ENCODE peak calls at places on chromosomes 12 and 14, in seven cellular contexts. D, K, J, O, T, A and G are unnamed samples.
A peak's percentile ranks its signal among the peaks of the same experiment; 100 is the strongest.

GRCh38 chr12:79662046-79662811 is 28.5 kb downstream of the PAWR start:
- DNase-seq in D (peak; percentile 84), K (no peak), J (no peak), O (no peak), T (no peak), A (no peak), G (no peak)

GRCh38 chr14:103624860-103625259 is 4.2 kb upstream of the KLC1 start:
- DNase-seq in D (peak; percentile 46), K (peak; percentile 94), J (no peak), O (peak; percentile 41), T (peak; percentile 76), A (peak; percentile 85), G (no peak)

GRCh38 chr14:102805454-102805891 is 28.2 kb downstream of the TRAF3 start:
- DNase-seq in D (no peak), K (peak; percentile 21), J (no peak), O (no peak), T (peak; percentile 52), A (no peak), G (no peak)

GRCh38 chr12:54398995-54399793 is 14.7 kb upstream of the ZNF385A start:
- DNase-seq in D (peak; percentile 62), K (peak; percentile 92), J (no peak), O (no peak), T (peak; percentile 88), A (peak; percentile 94), G (no peak)

GRCh38 chr12:128687851-128688250 is 135.9 kb downstream of the SLC15A4 start:
- DNase-seq in D (no peak), K (no peak), J (no peak), O (no peak), T (no peak), A (no peak), G (no peak)

GRCh38 chr12:115730975-115731541 is 546.4 kb downstream of the MED13L start:
- DNase-seq in D (no peak), K (no peak), J (no peak), O (no peak), T (no peak), A (no peak), G (no peak)

GRCh38 chr12:83036847-83037246 is 350.1 kb downstream of the TMTC2 start:
- DNase-seq in D (no peak), K (no peak), J (no peak), O (no peak), T (no peak), A (no peak), G (no peak)

GRCh38 chr14:69573205-69573840 is 1.3 kb downstream of the CCDC177 start:
- DNase-seq in D (no peak), K (no peak), J (no peak), O (no peak), T (no peak), A (no peak), G (no peak)

GRCh38 chr12:31488737-31489338 is 102.1 kb downstream of the DENND5B start:
- DNase-seq in D (no peak), K (no peak), J (no peak), O (no peak), T (no peak), A (no peak), G (no peak)

GRCh38 chr14:61736751-61737150 is 25.5 kb upstream of the SNAPC1 start:
- DNase-seq in D (no peak), K (peak; percentile 50), J (no peak), O (no peak), T (peak; percentile 68), A (no peak), G (no peak)

GRCh38 chr12:96770239-96770780 is 136.7 kb upstream of the NEDD1 start:
- DNase-seq in D (no peak), K (peak; percentile 64), J (no peak), O (no peak), T (no peak), A (no peak), G (no peak)

GRCh38 chr12:13002301-13003097 is 2.4 kb upstream of the HEBP1 start:
- DNase-seq in D (no peak), K (no peak), J (no peak), O (no peak), T (no peak), A (no peak), G (no peak)

GRCh38 chr12:56082382-56082781 is 2.4 kb downstream of the ERBB3 start:
- DNase-seq in D (no peak), K (no peak), J (no peak), O (no peak), T (no peak), A (peak; percentile 5), G (no peak)

GRCh38 chr14:102930753-102931579 is 8.5 kb downstream of the AMN start:
- DNase-seq in D (no peak), K (peak; percentile 62), J (no peak), O (no peak), T (peak; percentile 42), A (no peak), G (peak; percentile 15)

GRCh38 chr14:72518809-72519377 is 375.0 kb downstream of the DPF3 start:
- DNase-seq in D (no peak), K (no peak), J (no peak), O (no peak), T (no peak), A (no peak), G (no peak)

GRCh38 chr14:65650843-65651242 is 238.3 kb downstream of the FUT8 start:
- DNase-seq in D (no peak), K (no peak), J (no peak), O (no peak), T (no peak), A (no peak), G (no peak)

GRCh38 chr12:57404966-57405640 is 25.7 kb downstream of the R3HDM2 start:
- DNase-seq in D (no peak), K (no peak), J (no peak), O (no peak), T (no peak), A (no peak), G (no peak)

GRCh38 chr12:56220611-56221232 is 1.0 kb downstream of the RNF41 start:
- DNase-seq in D (no peak), K (peak; percentile 33), J (no peak), O (no peak), T (peak; percentile 66), A (no peak), G (peak; percentile 32)

GRCh38 chr12:12586879-12587675 is 24.4 kb upstream of the DUSP16 start:
- DNase-seq in D (no peak), K (peak; percentile 92), J (no peak), O (no peak), T (no peak), A (no peak), G (no peak)

GRCh38 chr14:80927385-80927989 is 14.1 kb downstream of the CEP128 start:
- DNase-seq in D (no peak), K (no peak), J (no peak), O (no peak), T (no peak), A (no peak), G (no peak)

GRCh38 chr12:119288559-119288958 is 46.0 kb upstream of the CCDC60 start:
- DNase-seq in D (no peak), K (no peak), J (no peak), O (no peak), T (no peak), A (no peak), G (no peak)

GRCh38 chr12:49880756-49881390 is 22.8 kb downstream of the FAIM2 start:
- DNase-seq in D (no peak), K (no peak), J (no peak), O (no peak), T (no peak), A (no peak), G (no peak)

GRCh38 chr12:88960213-88960878 is 380.1 kb upstream of the KITLG start:
- DNase-seq in D (peak; percentile 59), K (peak; percentile 48), J (peak; percentile 14), O (no peak), T (peak; percentile 58), A (no peak), G (no peak)

GRCh38 chr12:53287741-53288216 is 7.6 kb upstream of the PFDN5 start:
- DNase-seq in D (peak; percentile 38), K (peak; percentile 68), J (no peak), O (no peak), T (peak; percentile 68), A (peak; percentile 81), G (no peak)

GRCh38 chr12:53098354-53098981 is 1.0 kb downstream of the IGFBP6 start:
- DNase-seq in D (no peak), K (peak; percentile 80), J (no peak), O (no peak), T (peak; percentile 81), A (peak; percentile 86), G (no peak)

GRCh38 chr14:99758121-99758871 is 34.9 kb upstream of the EML1 start:
- DNase-seq in D (no peak), K (peak; percentile 94), J (peak; percentile 88), O (peak; percentile 86), T (peak; percentile 91), A (peak; percentile 72), G (no peak)

GRCh38 chr14:105323663-105324062 is 9.1 kb downstream of the PACS2 start:
- DNase-seq in D (no peak), K (no peak), J (no peak), O (no peak), T (no peak), A (no peak), G (no peak)

GRCh38 chr14:105324871-105325270 is 10.3 kb downstream of the PACS2 start:
- DNase-seq in D (no peak), K (no peak), J (no peak), O (no peak), T (no peak), A (no peak), G (no peak)

GRCh38 chr14:105322791-105323556 is 8.4 kb downstream of the PACS2 start:
- DNase-seq in D (no peak), K (no peak), J (no peak), O (no peak), T (no peak), A (no peak), G (no peak)

GRCh38 chr14:105325303-105325702 is 10.8 kb downstream of the PACS2 start:
- DNase-seq in D (no peak), K (no peak), J (no peak), O (no peak), T (no peak), A (no peak), G (no peak)

GRCh38 chr14:105324080-105324778 is 9.7 kb downstream of the PACS2 start:
- DNase-seq in D (no peak), K (no peak), J (no peak), O (no peak), T (peak; percentile 17), A (no peak), G (no peak)
- H3K4me3 ChIP-seq in D (no peak overlapping the region), K (no peak overlapping the region), J (no peak overlapping the region), O (no peak overlapping the region), T (no peak overlapping the region), A (no peak overlapping the region), G (no peak overlapping the region)

GRCh38 chr12:106108187-106108816 is 30.5 kb downstream of the NUAK1 start:
- DNase-seq in D (no peak), K (no peak), J (no peak), O (no peak), T (peak; percentile 60), A (peak; percentile 4), G (no peak)
- TF ChIP-seq CTCF in D (no peak), K (no peak), J (peak; percentile 25), O (no peak), T (no peak), A (no peak), G (peak; percentile 27)

GRCh38 chr12:132437252-132438138 is 52.5 kb upstream of the FBRSL1 start:
- DNase-seq in D (peak; percentile 29), K (no peak), J (no peak), O (no peak), T (no peak), A (no peak), G (no peak)
- H3K4me3 ChIP-seq in D (no peak overlapping the region), K (peak overlapping the region; percentile 20), J (no peak overlapping the region), O (no peak overlapping the region), T (no peak overlapping the region), A (no peak overlapping the region), G (no peak overlapping the region)

GRCh38 chr14:36313898-36314297 is 6.5 kb downstream of the MBIP start:
- DNase-seq in D (peak; percentile 34), K (peak; percentile 30), J (no peak), O (no peak), T (no peak), A (no peak), G (no peak)
- TF ChIP-seq CTCF in D (peak; percentile 32), K (peak; percentile 51), J (peak; percentile 3), O (no peak), T (no peak), A (no peak), G (peak; percentile 35)